ENCODE peak calls at places on chromosomes 4 and X, in ten cellular contexts. One of them, this sample, is unnamed.
A peak's percentile ranks its signal among the peaks of the same experiment; 100 is the strongest.

GRCh38 chr4:88866862-88867550 is 169.4 kb upstream of the NAP1L5 start:
- DNase-seq in heart left ventricle: no peak
- DNase-seq in astrocyte of the spinal cord: peak; percentile 28
- DNase-seq in H1: no peak
- DNase-seq in psoas muscle: no peak
- DNase-seq in right atrium auricular region: no peak
- DNase-seq in nephron progenitor cell: no peak
- DNase-seq in lower lobe of right lung: no peak
- DNase-seq in astrocyte: no peak
- DNase-seq in Panc1: no peak
- DNase-seq in this sample: no peak

GRCh38 chrX:151789179-151789800 is 54.7 kb downstream of the CNGA2 start:
- DNase-seq in nephron progenitor cell: no peak
- DNase-seq in Panc1: no peak
- DNase-seq in astrocyte: peak; percentile 95
- DNase-seq in astrocyte of the spinal cord: peak; percentile 88
- DNase-seq in psoas muscle: peak; percentile 71
- DNase-seq in lower lobe of right lung: no peak
- DNase-seq in right atrium auricular region: peak; percentile 66
- DNase-seq in H1: no peak
- DNase-seq in heart left ventricle: peak; percentile 53
- DNase-seq in this sample: no peak

GRCh38 chrX:20442597-20442996 is 175.9 kb upstream of the RPS6KA3 start:
- DNase-seq in heart left ventricle: peak; percentile 65
- DNase-seq in right atrium auricular region: peak; percentile 79
- DNase-seq in H1: peak; percentile 76
- DNase-seq in lower lobe of right lung: peak; percentile 88
- DNase-seq in Panc1: peak; percentile 32
- DNase-seq in nephron progenitor cell: peak; percentile 77
- DNase-seq in astrocyte of the spinal cord: peak; percentile 61
- DNase-seq in psoas muscle: peak; percentile 80
- DNase-seq in astrocyte: peak; percentile 53
- DNase-seq in this sample: peak; percentile 79

GRCh38 chrX:39492495-39493162 is 605.1 kb downstream of the BCOR start:
- DNase-seq in astrocyte: no peak
- DNase-seq in right atrium auricular region: no peak
- DNase-seq in heart left ventricle: no peak
- DNase-seq in nephron progenitor cell: no peak
- DNase-seq in lower lobe of right lung: no peak
- DNase-seq in Panc1: no peak
- DNase-seq in psoas muscle: no peak
- DNase-seq in astrocyte of the spinal cord: no peak
- DNase-seq in H1: no peak
- DNase-seq in this sample: peak; percentile 88

GRCh38 chr4:84578540-84579409 is 4.2 kb upstream of the CDS1 start:
- DNase-seq in lower lobe of right lung: no peak
- DNase-seq in right atrium auricular region: no peak
- DNase-seq in astrocyte: peak; percentile 37
- DNase-seq in Panc1: peak; percentile 27
- DNase-seq in psoas muscle: no peak
- DNase-seq in H1: no peak
- DNase-seq in nephron progenitor cell: peak; percentile 13
- DNase-seq in astrocyte of the spinal cord: peak; percentile 65
- DNase-seq in heart left ventricle: no peak
- DNase-seq in this sample: no peak

GRCh38 chr4:168449740-168450442 is 30.4 kb downstream of the DDX60L start:
- DNase-seq in astrocyte: peak; percentile 75
- DNase-seq in astrocyte of the spinal cord: peak; percentile 50
- DNase-seq in Panc1: peak; percentile 67
- DNase-seq in psoas muscle: peak; percentile 15
- DNase-seq in right atrium auricular region: no peak
- DNase-seq in nephron progenitor cell: no peak
- DNase-seq in H1: no peak
- DNase-seq in heart left ventricle: peak; percentile 30
- DNase-seq in lower lobe of right lung: no peak
- DNase-seq in this sample: no peak

GRCh38 chr4:56907009-56907408 is 691 bp upstream of the REST start:
- DNase-seq in lower lobe of right lung: no peak
- DNase-seq in psoas muscle: no peak
- DNase-seq in nephron progenitor cell: peak; percentile 23
- DNase-seq in astrocyte of the spinal cord: no peak
- DNase-seq in H1: peak; percentile 55
- DNase-seq in right atrium auricular region: no peak
- DNase-seq in astrocyte: no peak
- DNase-seq in heart left ventricle: no peak
- DNase-seq in Panc1: no peak
- DNase-seq in this sample: peak; percentile 46

GRCh38 chr4:147793569-147793968 is 61.7 kb downstream of the ARHGAP10 start:
- DNase-seq in H1: no peak
- DNase-seq in heart left ventricle: no peak
- DNase-seq in psoas muscle: no peak
- DNase-seq in right atrium auricular region: no peak
- DNase-seq in Panc1: no peak
- DNase-seq in astrocyte of the spinal cord: no peak
- DNase-seq in astrocyte: no peak
- DNase-seq in lower lobe of right lung: no peak
- DNase-seq in nephron progenitor cell: no peak
- DNase-seq in this sample: no peak

GRCh38 chr4:85759392-85759791 is 284.4 kb downstream of the ARHGAP24 start:
- DNase-seq in Panc1: no peak
- DNase-seq in psoas muscle: no peak
- DNase-seq in astrocyte of the spinal cord: no peak
- DNase-seq in heart left ventricle: no peak
- DNase-seq in nephron progenitor cell: no peak
- DNase-seq in right atrium auricular region: no peak
- DNase-seq in astrocyte: no peak
- DNase-seq in lower lobe of right lung: no peak
- DNase-seq in H1: no peak
- DNase-seq in this sample: no peak

GRCh38 chr4:85760521-85760920 is 285.6 kb downstream of the ARHGAP24 start:
- DNase-seq in astrocyte: no peak
- DNase-seq in psoas muscle: no peak
- DNase-seq in H1: no peak
- DNase-seq in Panc1: no peak
- DNase-seq in heart left ventricle: no peak
- DNase-seq in astrocyte of the spinal cord: no peak
- DNase-seq in nephron progenitor cell: no peak
- DNase-seq in right atrium auricular region: no peak
- DNase-seq in lower lobe of right lung: no peak
- DNase-seq in this sample: no peak

GRCh38 chr4:85761803-85762202 is 286.9 kb downstream of the ARHGAP24 start:
- DNase-seq in lower lobe of right lung: peak; percentile 57
- DNase-seq in astrocyte of the spinal cord: peak; percentile 69
- DNase-seq in Panc1: no peak
- DNase-seq in right atrium auricular region: no peak
- DNase-seq in H1: no peak
- DNase-seq in nephron progenitor cell: no peak
- DNase-seq in astrocyte: peak; percentile 42
- DNase-seq in heart left ventricle: peak; percentile 48
- DNase-seq in psoas muscle: peak; percentile 23
- DNase-seq in this sample: peak; percentile 27

GRCh38 chr4:85755285-85755684 is 280.3 kb downstream of the ARHGAP24 start:
- DNase-seq in H1: no peak
- DNase-seq in astrocyte: no peak
- DNase-seq in lower lobe of right lung: no peak
- DNase-seq in Panc1: no peak
- DNase-seq in psoas muscle: no peak
- DNase-seq in nephron progenitor cell: no peak
- DNase-seq in heart left ventricle: no peak
- DNase-seq in right atrium auricular region: no peak
- DNase-seq in astrocyte of the spinal cord: no peak
- DNase-seq in this sample: no peak

GRCh38 chr4:85756938-85757337 is 282.0 kb downstream of the ARHGAP24 start:
- DNase-seq in right atrium auricular region: no peak
- DNase-seq in Panc1: no peak
- DNase-seq in psoas muscle: no peak
- DNase-seq in lower lobe of right lung: no peak
- DNase-seq in astrocyte: no peak
- DNase-seq in astrocyte of the spinal cord: peak; percentile 45
- DNase-seq in nephron progenitor cell: peak; percentile 19
- DNase-seq in H1: no peak
- DNase-seq in heart left ventricle: no peak
- DNase-seq in this sample: no peak
- TF ChIP-seq CTCF in right atrium auricular region: peak; percentile 59
- TF ChIP-seq CTCF in Panc1: peak; percentile 63
- TF ChIP-seq CTCF in psoas muscle: peak; percentile 34
- TF ChIP-seq CTCF in lower lobe of right lung: peak; percentile 28
- TF ChIP-seq CTCF in astrocyte: peak; percentile 43
- TF ChIP-seq CTCF in astrocyte of the spinal cord: peak; percentile 67
- TF ChIP-seq CTCF in nephron progenitor cell: peak; percentile 46
- TF ChIP-seq CTCF in H1: peak; percentile 56
- TF ChIP-seq CTCF in heart left ventricle: peak; percentile 22
- TF ChIP-seq CTCF in this sample: peak; percentile 43

GRCh38 chrX:790031-790430 is 159.4 kb downstream of the SHOX start:
- DNase-seq in nephron progenitor cell: peak; percentile 21
- DNase-seq in right atrium auricular region: no peak
- DNase-seq in astrocyte: no peak
- DNase-seq in lower lobe of right lung: no peak
- DNase-seq in Panc1: no peak
- DNase-seq in heart left ventricle: no peak
- DNase-seq in astrocyte of the spinal cord: no peak
- DNase-seq in H1: peak; percentile 52
- DNase-seq in psoas muscle: no peak
- DNase-seq in this sample: no peak
- TF ChIP-seq CTCF in nephron progenitor cell: no peak
- TF ChIP-seq CTCF in right atrium auricular region: no peak
- TF ChIP-seq CTCF in astrocyte: no peak
- TF ChIP-seq CTCF in lower lobe of right lung: no peak
- TF ChIP-seq CTCF in Panc1: no peak
- TF ChIP-seq CTCF in heart left ventricle: no peak
- TF ChIP-seq CTCF in astrocyte of the spinal cord: no peak
- TF ChIP-seq CTCF in H1: no peak
- TF ChIP-seq CTCF in psoas muscle: no peak
- TF ChIP-seq CTCF in this sample: no peak

GRCh38 chr4:103207673-103208072 is 9.5 kb upstream of the CENPE start:
- DNase-seq in right atrium auricular region: no peak
- DNase-seq in H1: no peak
- DNase-seq in lower lobe of right lung: no peak
- DNase-seq in nephron progenitor cell: no peak
- DNase-seq in heart left ventricle: no peak
- DNase-seq in Panc1: no peak
- DNase-seq in psoas muscle: no peak
- DNase-seq in astrocyte of the spinal cord: no peak
- DNase-seq in astrocyte: no peak
- DNase-seq in this sample: peak; percentile 28
- TF ChIP-seq CTCF in right atrium auricular region: no peak
- TF ChIP-seq CTCF in H1: peak; percentile 57
- TF ChIP-seq CTCF in lower lobe of right lung: no peak
- TF ChIP-seq CTCF in nephron progenitor cell: no peak
- TF ChIP-seq CTCF in heart left ventricle: no peak
- TF ChIP-seq CTCF in Panc1: peak; percentile 37
- TF ChIP-seq CTCF in psoas muscle: no peak
- TF ChIP-seq CTCF in astrocyte of the spinal cord: no peak
- TF ChIP-seq CTCF in astrocyte: no peak
- TF ChIP-seq CTCF in this sample: peak; percentile 25

GRCh38 chr4:76199664-76200211 is 13.9 kb downstream of the SCARB2 start:
- DNase-seq in lower lobe of right lung: no peak
- DNase-seq in Panc1: no peak
- DNase-seq in H1: no peak
- DNase-seq in nephron progenitor cell: no peak
- DNase-seq in psoas muscle: no peak
- DNase-seq in right atrium auricular region: no peak
- DNase-seq in heart left ventricle: no peak
- DNase-seq in astrocyte: peak; percentile 36
- DNase-seq in astrocyte of the spinal cord: peak; percentile 23
- DNase-seq in this sample: no peak
- TF ChIP-seq CTCF in lower lobe of right lung: no peak
- TF ChIP-seq CTCF in Panc1: no peak
- TF ChIP-seq CTCF in H1: peak; percentile 11
- TF ChIP-seq CTCF in nephron progenitor cell: no peak
- TF ChIP-seq CTCF in psoas muscle: no peak
- TF ChIP-seq CTCF in right atrium auricular region: no peak
- TF ChIP-seq CTCF in heart left ventricle: no peak
- TF ChIP-seq CTCF in astrocyte: no peak
- TF ChIP-seq CTCF in astrocyte of the spinal cord: no peak
- TF ChIP-seq CTCF in this sample: no peak

GRCh38 chr4:14744346-14744745 is 257.9 kb upstream of the CPEB2 start:
- DNase-seq in lower lobe of right lung: no peak
- DNase-seq in H1: no peak
- DNase-seq in right atrium auricular region: no peak
- DNase-seq in astrocyte: no peak
- DNase-seq in heart left ventricle: no peak
- DNase-seq in astrocyte of the spinal cord: peak; percentile 32
- DNase-seq in psoas muscle: no peak
- DNase-seq in Panc1: no peak
- DNase-seq in nephron progenitor cell: no peak
- DNase-seq in this sample: no peak

GRCh38 chr4:14752341-14753046 is 249.8 kb upstream of the CPEB2 start:
- DNase-seq in H1: no peak
- DNase-seq in right atrium auricular region: no peak
- DNase-seq in nephron progenitor cell: no peak
- DNase-seq in astrocyte of the spinal cord: no peak
- DNase-seq in psoas muscle: no peak
- DNase-seq in astrocyte: no peak
- DNase-seq in Panc1: no peak
- DNase-seq in lower lobe of right lung: no peak
- DNase-seq in heart left ventricle: no peak
- DNase-seq in this sample: no peak

GRCh38 chr4:14749910-14750309 is 252.4 kb upstream of the CPEB2 start:
- DNase-seq in astrocyte of the spinal cord: peak; percentile 34
- DNase-seq in Panc1: no peak
- DNase-seq in right atrium auricular region: no peak
- DNase-seq in nephron progenitor cell: no peak
- DNase-seq in heart left ventricle: peak; percentile 38
- DNase-seq in psoas muscle: peak; percentile 13
- DNase-seq in lower lobe of right lung: peak; percentile 45
- DNase-seq in astrocyte: peak; percentile 1
- DNase-seq in H1: no peak
- DNase-seq in this sample: no peak
- TF ChIP-seq CTCF in astrocyte of the spinal cord: peak; percentile 43
- TF ChIP-seq CTCF in Panc1: no peak
- TF ChIP-seq CTCF in right atrium auricular region: peak; percentile 60
- TF ChIP-seq CTCF in nephron progenitor cell: no peak
- TF ChIP-seq CTCF in heart left ventricle: peak; percentile 12
- TF ChIP-seq CTCF in psoas muscle: peak; percentile 34
- TF ChIP-seq CTCF in lower lobe of right lung: peak; percentile 48
- TF ChIP-seq CTCF in astrocyte: peak; percentile 13
- TF ChIP-seq CTCF in H1: peak; percentile 45
- TF ChIP-seq CTCF in this sample: peak; percentile 45

DNA sequence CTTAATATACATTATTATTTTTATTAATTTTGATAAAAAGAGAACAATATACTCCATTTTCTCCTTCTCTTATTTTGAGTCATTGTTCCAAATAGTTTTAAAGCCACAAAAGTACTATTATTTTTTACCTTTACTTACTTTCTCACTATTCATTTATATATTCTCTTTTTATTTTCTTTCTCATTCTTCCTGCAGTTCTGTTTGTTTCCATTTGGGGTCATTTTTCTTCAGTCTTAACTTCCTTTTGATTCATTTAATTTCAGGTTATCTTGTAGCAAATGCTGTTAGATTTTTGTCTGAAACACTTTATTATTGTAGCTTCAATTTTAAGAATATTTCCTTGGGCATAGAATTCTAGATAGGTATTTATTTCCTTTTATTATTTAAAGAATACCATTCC is 438.6 kb upstream of the EPHA5 start:
- DNase-seq in psoas muscle: no peak
- DNase-seq in heart left ventricle: no peak
- DNase-seq in Panc1: no peak
- DNase-seq in H1: no peak
- DNase-seq in nephron progenitor cell: no peak
- DNase-seq in astrocyte: no peak
- DNase-seq in right atrium auricular region: no peak
- DNase-seq in astrocyte of the spinal cord: no peak
- DNase-seq in lower lobe of right lung: no peak
- DNase-seq in this sample: no peak
- TF ChIP-seq CTCF in psoas muscle: no peak
- TF ChIP-seq CTCF in heart left ventricle: no peak
- TF ChIP-seq CTCF in Panc1: no peak
- TF ChIP-seq CTCF in H1: no peak
- TF ChIP-seq CTCF in nephron progenitor cell: peak; percentile 10
- TF ChIP-seq CTCF in astrocyte: no peak
- TF ChIP-seq CTCF in right atrium auricular region: no peak
- TF ChIP-seq CTCF in astrocyte of the spinal cord: no peak
- TF ChIP-seq CTCF in lower lobe of right lung: no peak
- TF ChIP-seq CTCF in this sample: no peak

GRCh38 chrX:148808825-148809224 is 308.4 kb downstream of the AFF2 start:
- DNase-seq in Panc1: no peak
- DNase-seq in right atrium auricular region: no peak
- DNase-seq in astrocyte: no peak
- DNase-seq in heart left ventricle: no peak
- DNase-seq in lower lobe of right lung: no peak
- DNase-seq in astrocyte of the spinal cord: no peak
- DNase-seq in psoas muscle: no peak
- DNase-seq in nephron progenitor cell: no peak
- DNase-seq in H1: no peak
- DNase-seq in this sample: no peak
- TF ChIP-seq CTCF in Panc1: no peak
- TF ChIP-seq CTCF in right atrium auricular region: no peak
- TF ChIP-seq CTCF in astrocyte: no peak
- TF ChIP-seq CTCF in heart left ventricle: no peak
- TF ChIP-seq CTCF in lower lobe of right lung: no peak
- TF ChIP-seq CTCF in astrocyte of the spinal cord: no peak
- TF ChIP-seq CTCF in psoas muscle: no peak
- TF ChIP-seq CTCF in nephron progenitor cell: no peak
- TF ChIP-seq CTCF in H1: no peak
- TF ChIP-seq CTCF in this sample: no peak